ENCODE peak calls at places on chromosomes 7 and 10, in eight cellular contexts. N is adrenal gland, B is IMR-90, U is A549, E is ovary, J is esophagus squamous epithelium, P is HCT116, C is tibial nerve. H is an unnamed sample.

GRCh38 chr7:1920266-1920681 is 250.2 kb downstream of the ELFN1 start:
- DNase-seq in N (no peak), B (no peak), U (no peak), E (no peak), J (no peak), P (no peak), C (no peak), H (no peak)

GRCh38 chr7:2452074-2452507 is 24.1 kb downstream of the GRIFIN start:
- DNase-seq in N (peak; percentile 42), B (no peak), U (no peak), E (peak; percentile 46), J (no peak), P (no peak), C (no peak), H (no peak)

GRCh38 chr10:133608855-133609254 is 17.7 kb downstream of the FRG2B start:
- DNase-seq in N (no peak), B (no peak), U (peak; percentile 35), E (no peak), J (no peak), P (no peak), C (no peak), H (no peak)

GRCh38 chr7:157412021-157412443 is 75.2 kb downstream of the DNAJB6 start:
- DNase-seq in N (no peak), B (peak; percentile 95), U (no peak), E (no peak), J (no peak), P (no peak), C (no peak), H (no peak)

GRCh38 chr7:16398211-16399017 is 22.9 kb downstream of the CRPPA start:
- DNase-seq in N (peak; percentile 31), B (peak; percentile 5), U (no peak), E (no peak), J (no peak), P (no peak), C (no peak), H (no peak)

GRCh38 chr10:81920213-81920829 is 45.3 kb downstream of the NRG3 start:
- DNase-seq in N (no peak), B (no peak), U (peak; percentile 9), E (no peak), J (no peak), P (no peak), C (no peak), H (no peak)

GRCh38 chr10:34723746-34724145 is 91.3 kb downstream of the PARD3 start:
- DNase-seq in N (peak; percentile 56), B (peak; percentile 78), U (no peak), E (peak; percentile 40), J (no peak), P (no peak), C (no peak), H (peak; percentile 56)

GRCh38 chr10:91198781-91199180 is 21.7 kb upstream of the PCGF5 start:
- DNase-seq in N (no peak), B (peak; percentile 85), U (no peak), E (no peak), J (no peak), P (no peak), C (no peak), H (peak; percentile 36)

GRCh38 chr10:110992011-110992800 is 72.8 kb downstream of the SHOC2 start:
- DNase-seq in N (no peak), B (peak; percentile 44), U (no peak), E (no peak), J (no peak), P (no peak), C (no peak), H (no peak)

GRCh38 chr7:147245274-147245673 is 1128.7 kb downstream of the CNTNAP2 start:
- DNase-seq in N (peak; percentile 59), B (peak; percentile 24), U (peak; percentile 18), E (no peak), J (no peak), P (no peak), C (no peak), H (no peak)

GRCh38 chr7:77940647-77941046 is 142.1 kb downstream of the PHTF2 start:
- DNase-seq in N (peak; percentile 36), B (peak; percentile 48), U (peak; percentile 38), E (no peak), J (no peak), P (peak; percentile 6), C (no peak), H (no peak)

GRCh38 chr7:50022451-50022850 is 70.6 kb downstream of the ZPBP start:
- DNase-seq in N (no peak), B (no peak), U (no peak), E (no peak), J (no peak), P (no peak), C (no peak), H (no peak)

GRCh38 chr10:6665847-6666246 is 85.8 kb upstream of the PRKCQ start:
- DNase-seq in N (no peak), B (no peak), U (no peak), E (no peak), J (no peak), P (no peak), C (no peak), H (no peak)

GRCh38 chr10:11160982-11161554 is 143.4 kb downstream of the CELF2 start:
- DNase-seq in N (peak; percentile 39), B (no peak), U (no peak), E (no peak), J (no peak), P (no peak), C (no peak), H (no peak)

GRCh38 chr7:99499713-99500636 is at the start of gene ZNF394:
- DNase-seq in N (peak; percentile 92), B (peak; percentile 93), U (peak; percentile 95), E (peak; percentile 90), J (peak; percentile 70), P (peak; percentile 87), C (peak; percentile 75), H (peak; percentile 90)

GRCh38 chr7:99500637-99501009 is 542 bp upstream of the ZNF394 start:
- DNase-seq in N (no peak), B (no peak), U (no peak), E (no peak), J (no peak), P (no peak), C (no peak), H (no peak)

GRCh38 chr7:99499356-99499712 is 747 bp downstream of the ZNF394 start:
- DNase-seq in N (no peak), B (no peak), U (peak; percentile 30), E (no peak), J (no peak), P (no peak), C (no peak), H (no peak)

GRCh38 chr7:99497771-99498545 is 2.1 kb downstream of the ZNF394 start:
- DNase-seq in N (no peak), B (no peak), U (no peak), E (no peak), J (no peak), P (no peak), C (no peak), H (no peak)

DNA sequence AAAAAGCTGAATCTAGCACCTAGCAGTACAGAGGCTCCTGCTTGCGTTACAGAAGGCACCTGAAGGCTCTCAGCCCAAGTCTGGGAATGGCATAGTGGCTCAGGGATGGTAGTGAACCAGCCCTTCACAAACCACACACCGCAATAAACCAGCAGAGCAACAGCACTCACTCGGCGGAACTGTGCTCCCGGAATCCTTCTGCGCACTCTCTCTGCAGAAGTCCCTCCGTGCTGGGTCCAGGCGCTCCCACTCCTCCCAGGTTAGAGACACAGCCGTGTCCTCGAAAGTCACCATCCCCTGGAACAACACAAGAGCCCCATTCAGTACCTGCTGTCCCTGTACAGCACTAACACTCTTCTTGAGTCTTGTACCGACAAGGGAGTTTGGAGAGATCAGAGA is 1.5 kb downstream of the ZNF394 start:
- DNase-seq in N (no peak), B (no peak), U (no peak), E (no peak), J (no peak), P (no peak), C (no peak), H (no peak)
- TF ChIP-seq CTCF in N (no peak), B (no peak), U (no peak), E (no peak), J (no peak), P (no peak), C (no peak), H (no peak)

GRCh38 chr7:73702665-73703064 is 16.8 kb downstream of the STX1A start:
- DNase-seq in N (no peak), B (no peak), U (no peak), E (no peak), J (no peak), P (no peak), C (no peak), H (no peak)

GRCh38 chr7:73703985-73704639 is 15.4 kb downstream of the STX1A start:
- DNase-seq in N (peak; percentile 67), B (peak; percentile 12), U (peak; percentile 74), E (peak; percentile 78), J (no peak), P (no peak), C (peak; percentile 24), H (no peak)

GRCh38 chr7:73704640-73705550 is 14.6 kb downstream of the STX1A start:
- DNase-seq in N (no peak), B (peak; percentile 44), U (peak; percentile 94), E (peak; percentile 41), J (no peak), P (no peak), C (no peak), H (no peak)

GRCh38 chr7:73703225-73703624 is 16.2 kb downstream of the STX1A start:
- DNase-seq in N (no peak), B (no peak), U (no peak), E (no peak), J (no peak), P (no peak), C (no peak), H (no peak)

GRCh38 chr7:73703649-73703984 is 15.9 kb downstream of the STX1A start:
- DNase-seq in N (no peak), B (no peak), U (no peak), E (no peak), J (no peak), P (no peak), C (no peak), H (no peak)
- H3K4me3 ChIP-seq in N (no peak overlapping the region), B (no peak overlapping the region), U (peak overlapping the region; percentile 35), E (peak overlapping the region; percentile 28), J (peak overlapping the region; percentile 25), P (no peak overlapping the region), C (no peak overlapping the region), H (no peak overlapping the region)

GRCh38 chr10:62050941-62051433 is 149.5 kb downstream of the ARID5B start:
- DNase-seq in N (peak; percentile 66), B (peak; percentile 96), U (peak; percentile 66), E (no peak), J (no peak), P (peak; percentile 32), C (no peak), H (peak; percentile 93)
- TF ChIP-seq POLR2A in N (peak; percentile 16), B (peak; percentile 94), U (no peak), E (no peak), J (no peak), P (no peak), C (peak; percentile 52), H (no peak)

DNA sequence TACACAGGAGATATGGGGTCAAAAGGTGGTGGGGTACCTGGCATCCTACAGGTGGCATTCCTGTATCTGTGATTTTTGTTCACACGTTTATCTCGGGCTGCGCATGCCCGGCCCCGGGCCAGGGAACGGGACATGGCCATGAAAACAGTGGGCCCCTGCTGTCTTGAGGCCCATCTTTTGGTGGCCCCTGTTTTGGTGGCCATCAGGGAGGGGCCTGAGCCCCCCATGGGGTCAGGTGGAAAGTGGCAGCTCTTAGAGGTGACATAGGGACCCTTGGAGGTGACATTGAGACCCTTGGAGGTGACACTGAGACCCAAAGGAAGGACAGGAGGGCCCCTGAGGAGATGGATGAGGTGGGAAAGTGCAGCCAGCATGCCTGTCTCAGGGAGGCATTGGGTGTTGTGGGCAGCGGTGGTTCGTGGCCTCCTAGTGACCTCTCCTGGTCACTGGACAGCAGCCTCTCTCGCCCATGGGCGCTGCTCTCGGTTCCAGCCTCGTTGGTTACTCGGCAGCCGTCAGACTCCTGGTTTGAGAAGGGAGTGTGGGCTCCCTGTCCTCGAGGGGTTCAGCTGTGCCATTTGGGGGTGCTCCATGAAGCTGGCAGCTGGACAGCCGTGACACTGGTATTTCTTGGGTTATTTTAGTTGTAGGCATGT is 39.9 kb downstream of the INPP5A start:
- DNase-seq in N (peak; percentile 57), B (no peak), U (no peak), E (no peak), J (no peak), P (no peak), C (no peak), H (no peak)
- TF ChIP-seq CTCF in N (peak; percentile 35), B (peak; percentile 15), U (peak; percentile 48), E (no peak), J (no peak), P (no peak), C (peak; percentile 53), H (no peak)